ENCODE peak calls at places on chromosomes 12 and 14, in nine cellular contexts. W is neuronal stem cell, O is GM23338, S is pancreas, L is tibial artery, H is cardiac muscle cell, G is trophoblast cell, X is IMR-90, T is caudate nucleus. A is an unnamed sample.
A peak's percentile ranks its signal among the peaks of the same experiment; 100 is the strongest.

GRCh38 chr12:53973093-53974042 is at the start of gene HOXC11:
- DNase-seq in W (no peak), O (peak; percentile 82), S (no peak), L (peak; percentile 78), H (no peak), G (no peak), X (no peak), T (no peak), A (no peak)

GRCh38 chr14:67934087-67934486 is 114.5 kb downstream of the RAD51B start:
- DNase-seq in W (peak; percentile 37), O (peak; percentile 98), S (peak; percentile 18), L (no peak), H (peak; percentile 70), G (peak; percentile 16), X (peak; percentile 85), T (no peak), A (no peak)

GRCh38 chr12:53886996-53887395 is 51.6 kb upstream of the HOXC13 start:
- DNase-seq in W (no peak), O (no peak), S (no peak), L (no peak), H (no peak), G (no peak), X (no peak), T (no peak), A (no peak)

GRCh38 chr12:5505116-5505515 is 73.2 kb downstream of the NTF3 start:
- DNase-seq in W (no peak), O (no peak), S (no peak), L (no peak), H (no peak), G (no peak), X (no peak), T (no peak), A (no peak)

GRCh38 chr12:104643921-104644669 is 187.3 kb downstream of the CHST11 start:
- DNase-seq in W (no peak), O (no peak), S (peak; percentile 20), L (peak; percentile 39), H (no peak), G (no peak), X (no peak), T (no peak), A (no peak)

GRCh38 chr14:29858299-29858698 is 69.3 kb downstream of the PRKD1 start:
- DNase-seq in W (no peak), O (no peak), S (no peak), L (no peak), H (no peak), G (no peak), X (no peak), T (no peak), A (no peak)

GRCh38 chr12:14769462-14769836 is 33.8 kb downstream of the WBP11 start:
- DNase-seq in W (no peak), O (peak; percentile 90), S (peak; percentile 42), L (no peak), H (peak; percentile 66), G (no peak), X (peak; percentile 20), T (no peak), A (peak; percentile 30)

GRCh38 chr12:25957898-25958253 is 606 bp upstream of the RASSF8 start:
- DNase-seq in W (no peak), O (peak; percentile 46), S (no peak), L (peak; percentile 29), H (no peak), G (peak; percentile 42), X (peak; percentile 82), T (no peak), A (no peak)

GRCh38 chr12:71607494-71608330 is 55.9 kb downstream of the ZFC3H1 start:
- DNase-seq in W (no peak), O (no peak), S (no peak), L (no peak), H (no peak), G (no peak), X (no peak), T (no peak), A (no peak)

GRCh38 chr12:40697566-40698257 is 5.5 kb downstream of the CNTN1 start:
- DNase-seq in W (no peak), O (no peak), S (no peak), L (no peak), H (no peak), G (peak; percentile 4), X (no peak), T (no peak), A (no peak)

GRCh38 chr12:43151406-43152080 is 400.5 kb downstream of the ADAMTS20 start:
- DNase-seq in W (no peak), O (no peak), S (no peak), L (no peak), H (no peak), G (no peak), X (no peak), T (no peak), A (no peak)

GRCh38 chr12:95116773-95117172 is 43.4 kb upstream of the NR2C1 start:
- DNase-seq in W (no peak), O (peak; percentile 8), S (no peak), L (no peak), H (no peak), G (no peak), X (no peak), T (no peak), A (no peak)

GRCh38 chr14:77838756-77839565 is 39.1 kb downstream of the ADCK1 start:
- DNase-seq in W (no peak), O (peak; percentile 19), S (no peak), L (no peak), H (no peak), G (no peak), X (no peak), T (peak; percentile 53), A (no peak)

DNA sequence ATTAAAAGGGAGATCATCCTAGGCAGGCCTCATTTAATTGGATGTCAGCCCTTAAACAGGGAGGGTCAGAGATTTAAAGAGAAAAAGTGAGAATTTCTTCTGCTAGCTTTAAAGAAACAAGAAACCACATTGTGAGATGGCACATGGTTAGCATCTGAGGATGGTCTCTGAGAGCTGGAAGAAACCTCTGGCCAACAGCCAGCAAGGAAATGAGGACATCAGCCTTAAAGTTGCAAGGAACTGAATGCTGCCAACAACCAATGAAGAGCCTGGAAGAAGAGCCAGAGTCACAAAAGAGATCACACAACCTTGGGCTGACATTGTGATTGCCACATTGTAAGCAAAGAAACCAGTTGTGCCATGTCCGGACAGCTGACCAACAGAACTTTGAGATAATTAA is 17.5 kb upstream of the FAR2 start:
- DNase-seq in W (no peak), O (no peak), S (no peak), L (no peak), H (no peak), G (no peak), X (peak; percentile 30), T (no peak), A (no peak)
- H3K27ac ChIP-seq in W (no peak overlapping the region), O (no peak overlapping the region), S (no peak overlapping the region), L (no peak overlapping the region), H (no peak overlapping the region), G (no peak overlapping the region), X (no peak overlapping the region), T (no peak overlapping the region), A (no peak overlapping the region)

GRCh38 chr12:18323159-18323558 is 61.8 kb downstream of the PIK3C2G start:
- DNase-seq in W (no peak), O (no peak), S (no peak), L (no peak), H (no peak), G (no peak), X (peak; percentile 52), T (no peak), A (no peak)

GRCh38 chr12:18320976-18321375 is 59.7 kb downstream of the PIK3C2G start:
- DNase-seq in W (no peak), O (no peak), S (no peak), L (no peak), H (no peak), G (no peak), X (no peak), T (no peak), A (no peak)

GRCh38 chr12:18320036-18320617 is 58.8 kb downstream of the PIK3C2G start:
- DNase-seq in W (peak; percentile 61), O (peak; percentile 78), S (no peak), L (no peak), H (peak; percentile 81), G (peak; percentile 87), X (peak; percentile 69), T (no peak), A (no peak)
- H3K27ac ChIP-seq in W (no peak overlapping the region), O (no peak overlapping the region), S (no peak overlapping the region), L (no peak overlapping the region), H (no peak overlapping the region), G (no peak overlapping the region), X (no peak overlapping the region), T (no peak overlapping the region), A (no peak overlapping the region)

DNA sequence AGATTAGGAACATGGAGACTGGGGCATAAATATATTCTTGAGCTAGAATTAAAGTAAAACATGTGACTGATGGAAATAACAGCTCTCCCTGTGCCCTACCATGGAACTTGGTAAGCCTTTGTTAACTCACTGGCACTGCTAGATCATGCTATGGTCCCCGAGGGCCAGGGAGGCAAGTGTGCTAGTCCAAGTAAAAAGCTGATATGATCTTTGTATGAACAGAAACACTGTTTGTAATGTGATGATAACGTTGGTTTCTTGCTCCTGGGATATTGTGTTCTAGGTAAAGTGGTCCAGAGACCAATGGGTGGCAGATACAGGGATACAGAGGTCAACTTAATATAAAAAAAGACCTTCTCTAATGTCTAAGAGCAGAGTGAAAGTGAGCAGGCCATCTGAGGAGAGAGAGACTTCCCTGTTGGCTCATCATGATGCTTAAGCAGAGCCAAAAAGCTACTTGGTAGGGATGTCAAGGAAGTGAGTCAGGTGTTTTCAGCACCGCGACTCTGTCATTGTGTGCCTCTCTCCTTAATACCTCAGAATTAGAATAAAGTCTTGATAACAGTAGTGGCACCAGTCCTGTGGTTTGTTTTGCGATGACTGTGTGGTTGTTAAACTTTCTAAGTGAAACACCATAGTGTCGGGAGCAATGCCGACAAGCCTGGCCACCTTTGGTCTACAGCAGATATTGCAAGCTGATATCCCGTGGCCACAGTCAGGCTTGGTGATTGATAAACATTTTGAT is 27.7 kb downstream of the BICD1 start:
- DNase-seq in W (no peak), O (peak; percentile 50), S (no peak), L (no peak), H (no peak), G (no peak), X (peak; percentile 83), T (no peak), A (no peak)
- H3K27ac ChIP-seq in W (no peak overlapping the region), O (peak overlapping the region; percentile 56), S (no peak overlapping the region), L (peak overlapping the region; percentile 38), H (no peak overlapping the region), G (no peak overlapping the region), X (peak overlapping the region; percentile 41), T (peak overlapping the region; percentile 4), A (no peak overlapping the region)

GRCh38 chr12:128804762-128805161 is 19.0 kb downstream of the SLC15A4 start:
- DNase-seq in W (no peak), O (no peak), S (no peak), L (no peak), H (no peak), G (no peak), X (no peak), T (no peak), A (no peak)

GRCh38 chr12:128802756-128803155 is 21.0 kb downstream of the SLC15A4 start:
- DNase-seq in W (no peak), O (no peak), S (no peak), L (no peak), H (no peak), G (no peak), X (no peak), T (no peak), A (no peak)

GRCh38 chr12:128800606-128801005 is 23.2 kb downstream of the SLC15A4 start:
- DNase-seq in W (no peak), O (no peak), S (no peak), L (no peak), H (no peak), G (no peak), X (no peak), T (no peak), A (no peak)

GRCh38 chr12:128803788-128804187 is 20.0 kb downstream of the SLC15A4 start:
- DNase-seq in W (no peak), O (no peak), S (no peak), L (no peak), H (no peak), G (no peak), X (no peak), T (no peak), A (no peak)

GRCh38 chr12:128801879-128802391 is 21.8 kb downstream of the SLC15A4 start:
- DNase-seq in W (no peak), O (no peak), S (no peak), L (no peak), H (no peak), G (no peak), X (peak; percentile 78), T (no peak), A (no peak)
- H3K27ac ChIP-seq in W (no peak overlapping the region), O (no peak overlapping the region), S (no peak overlapping the region), L (peak overlapping the region; percentile 17), H (no peak overlapping the region), G (no peak overlapping the region), X (peak overlapping the region; percentile 41), T (no peak overlapping the region), A (no peak overlapping the region)

A was measured in heart right ventricle.